ENCODE peak calls at places on chromosomes 1 and 21, in six cellular contexts. J is NCI-H1092 treated with DMSO at 0.1 percent for 48 hours; H is NCI-H446 treated with DMSO at 0.1 percent for 48 hours; G is effector memory CD8-positive, alpha-beta T cell; W is GM04503; A is stimulated activated CD4-positive, alpha-beta T cell treated with anti-CD3 and anti-CD28 coated beads, Interleukin-12 subunit alpha, Interleukin-12 subunit beta, amount 100 ng/mL, for 4 hours. F is an unnamed sample.

GRCh38 chr21:17279663-17280062 is 233.2 kb upstream of the CXADR start:
- DNase-seq in J (no peak), H (no peak), G (no peak), W (no peak), A (no peak), F (no peak)

GRCh38 chr1:36843906-36844610 is 190.3 kb downstream of the GRIK3 start:
- DNase-seq in J (no peak), H (no peak), G (no peak), W (no peak), A (no peak), F (no peak)

GRCh38 chr1:236181059-236181458 is 38.7 kb downstream of the GPR137B start:
- DNase-seq in J (no peak), H (no peak), G (no peak), W (no peak), A (no peak), F (no peak)

GRCh38 chr1:202888204-202888506 is 794 bp downstream of the RABIF start:
- DNase-seq in J (no peak), H (no peak), G (no peak), W (no peak), A (no peak), F (no peak)

GRCh38 chr1:38418195-38419030 is 371.8 kb upstream of the POU3F1 start:
- DNase-seq in J (peak), H (no peak), G (no peak), W (no peak), A (no peak), F (no peak)

GRCh38 chr1:42424201-42424600 is 31.6 kb downstream of the ZMYND12 start:
- DNase-seq in J (no peak), H (no peak), G (no peak), W (no peak), A (no peak), F (no peak)

GRCh38 chr1:182206628-182207239 is 145.2 kb upstream of the ZNF648 start:
- DNase-seq in J (no peak), H (no peak), G (no peak), W (no peak), A (no peak), F (no peak)

GRCh38 chr1:67536957-67537646 is 106.9 kb upstream of the SERBP1 start:
- DNase-seq in J (peak), H (peak), G (no peak), W (no peak), A (no peak), F (no peak)

GRCh38 chr1:111436726-111437125 is 9.2 kb upstream of the OVGP1 start:
- DNase-seq in J (no peak), H (no peak), G (no peak), W (no peak), A (no peak), F (no peak)

GRCh38 chr1:91731815-91732214 is 154.1 kb downstream of the TGFBR3 start:
- DNase-seq in J (no peak), H (no peak), G (peak), W (no peak), A (no peak), F (peak)

GRCh38 chr1:212916395-212917133 is 33.8 kb upstream of the VASH2 start:
- DNase-seq in J (peak), H (no peak), G (no peak), W (no peak), A (no peak), F (no peak)

GRCh38 chr1:23370744-23371710 is 1.4 kb upstream of the ZNF436 start:
- DNase-seq in J (peak), H (no peak), G (no peak), W (no peak), A (no peak), F (no peak)

GRCh38 chr1:211352985-211353515 is 26.4 kb downstream of the TRAF5 start:
- DNase-seq in J (no peak), H (no peak), G (peak), W (no peak), A (peak), F (peak)

GRCh38 chr1:94633051-94633450 is 91.5 kb upstream of the F3 start:
- DNase-seq in J (no peak), H (no peak), G (no peak), W (peak), A (no peak), F (no peak)

GRCh38 chr1:43982241-43982640 is 3.2 kb downstream of the B4GALT2 start:
- DNase-seq in J (no peak), H (no peak), G (no peak), W (no peak), A (no peak), F (no peak)

GRCh38 chr1:58790313-58790712 is 6.5 kb upstream of the JUN start:
- DNase-seq in J (no peak), H (no peak), G (no peak), W (no peak), A (no peak), F (no peak)

GRCh38 chr1:92956254-92956653 is 5.0 kb downstream of the DIPK1A start:
- DNase-seq in J (no peak), H (peak), G (no peak), W (no peak), A (no peak), F (no peak)

GRCh38 chr1:201020647-201021332 is 2.7 kb downstream of the KIF21B start:
- DNase-seq in J (peak), H (no peak), G (no peak), W (no peak), A (peak), F (peak)

GRCh38 chr1:15522551-15522950 is 1.5 kb downstream of the CASP9 start:
- DNase-seq in J (no peak), H (no peak), G (no peak), W (no peak), A (no peak), F (no peak)

GRCh38 chr1:181483561-181484291 is 409 bp downstream of the CACNA1E start:
- DNase-seq in J (no peak), H (no peak), G (no peak), W (no peak), A (no peak), F (no peak)

GRCh38 chr1:206736878-206737728 is 33.5 kb upstream of the IL19 start:
- DNase-seq in J (no peak), H (no peak), G (peak), W (no peak), A (no peak), F (no peak)